ENCODE peak calls at places on chromosomes 12 and 14, in seven cellular contexts. One of them, this sample, is unnamed.
A peak's percentile ranks its signal among the peaks of the same experiment; 100 is the strongest.

GRCh38 chr12:119204137-119204536 is 25.4 kb downstream of the HSPB8 start:
- ATAC-seq in gastroesophageal sphincter: peak; percentile 42
- ATAC-seq in stimulated activated naive CD8-positive, alpha-beta T cell treated with anti-CD3 and anti-CD28 coated beads, Interleukin-15, amount 100 ng/mL, for 72 hours: no peak
- ATAC-seq in upper lobe of right lung: peak; percentile 4
- ATAC-seq in left ventricle myocardium superior: peak; percentile 76
- ATAC-seq in SK-N-SH treated with all-trans-retinoic acid at 6 μM for 48 hours: no peak
- ATAC-seq in activated T-helper 17 cell treated with anti-CD3 and anti-CD28 coated beads, Interleukin-2, amount 50 U/mL, for 72 hours: no peak
- ATAC-seq in this sample: no peak

GRCh38 chr14:52400846-52401245 is 86.7 kb downstream of the PTGER2 start:
- ATAC-seq in left ventricle myocardium superior: no peak
- ATAC-seq in upper lobe of right lung: no peak
- ATAC-seq in gastroesophageal sphincter: no peak
- ATAC-seq in stimulated activated naive CD8-positive, alpha-beta T cell treated with anti-CD3 and anti-CD28 coated beads, Interleukin-15, amount 100 ng/mL, for 72 hours: peak; percentile 16
- ATAC-seq in activated T-helper 17 cell treated with anti-CD3 and anti-CD28 coated beads, Interleukin-2, amount 50 U/mL, for 72 hours: peak; percentile 11
- ATAC-seq in SK-N-SH treated with all-trans-retinoic acid at 6 μM for 48 hours: no peak
- ATAC-seq in this sample: no peak

GRCh38 chr14:37289688-37290087 is 92.0 kb downstream of the MIPOL1 start:
- ATAC-seq in upper lobe of right lung: no peak
- ATAC-seq in left ventricle myocardium superior: no peak
- ATAC-seq in gastroesophageal sphincter: no peak
- ATAC-seq in activated T-helper 17 cell treated with anti-CD3 and anti-CD28 coated beads, Interleukin-2, amount 50 U/mL, for 72 hours: no peak
- ATAC-seq in SK-N-SH treated with all-trans-retinoic acid at 6 μM for 48 hours: no peak
- ATAC-seq in stimulated activated naive CD8-positive, alpha-beta T cell treated with anti-CD3 and anti-CD28 coated beads, Interleukin-15, amount 100 ng/mL, for 72 hours: no peak
- ATAC-seq in this sample: no peak

GRCh38 chr14:92563359-92563758 is 49.8 kb downstream of the RIN3 start:
- ATAC-seq in stimulated activated naive CD8-positive, alpha-beta T cell treated with anti-CD3 and anti-CD28 coated beads, Interleukin-15, amount 100 ng/mL, for 72 hours: peak; percentile 92
- ATAC-seq in SK-N-SH treated with all-trans-retinoic acid at 6 μM for 48 hours: no peak
- ATAC-seq in upper lobe of right lung: peak; percentile 75
- ATAC-seq in left ventricle myocardium superior: peak; percentile 45
- ATAC-seq in gastroesophageal sphincter: no peak
- ATAC-seq in activated T-helper 17 cell treated with anti-CD3 and anti-CD28 coated beads, Interleukin-2, amount 50 U/mL, for 72 hours: peak; percentile 90
- ATAC-seq in this sample: peak; percentile 94

GRCh38 chr14:61329478-61330051 is 8.2 kb downstream of the PRKCH start:
- ATAC-seq in activated T-helper 17 cell treated with anti-CD3 and anti-CD28 coated beads, Interleukin-2, amount 50 U/mL, for 72 hours: peak; percentile 18
- ATAC-seq in upper lobe of right lung: peak; percentile 71
- ATAC-seq in stimulated activated naive CD8-positive, alpha-beta T cell treated with anti-CD3 and anti-CD28 coated beads, Interleukin-15, amount 100 ng/mL, for 72 hours: peak; percentile 27
- ATAC-seq in gastroesophageal sphincter: no peak
- ATAC-seq in left ventricle myocardium superior: peak; percentile 33
- ATAC-seq in SK-N-SH treated with all-trans-retinoic acid at 6 μM for 48 hours: no peak
- ATAC-seq in this sample: peak; percentile 66

GRCh38 chr12:109559200-109559505 is 14.2 kb downstream of the MMAB start:
- ATAC-seq in gastroesophageal sphincter: no peak
- ATAC-seq in left ventricle myocardium superior: no peak
- ATAC-seq in activated T-helper 17 cell treated with anti-CD3 and anti-CD28 coated beads, Interleukin-2, amount 50 U/mL, for 72 hours: no peak
- ATAC-seq in SK-N-SH treated with all-trans-retinoic acid at 6 μM for 48 hours: no peak
- ATAC-seq in upper lobe of right lung: no peak
- ATAC-seq in stimulated activated naive CD8-positive, alpha-beta T cell treated with anti-CD3 and anti-CD28 coated beads, Interleukin-15, amount 100 ng/mL, for 72 hours: no peak
- ATAC-seq in this sample: no peak

GRCh38 chr12:96225994-96226399 is 31.8 kb downstream of the ELK3 start:
- ATAC-seq in SK-N-SH treated with all-trans-retinoic acid at 6 μM for 48 hours: no peak
- ATAC-seq in stimulated activated naive CD8-positive, alpha-beta T cell treated with anti-CD3 and anti-CD28 coated beads, Interleukin-15, amount 100 ng/mL, for 72 hours: no peak
- ATAC-seq in activated T-helper 17 cell treated with anti-CD3 and anti-CD28 coated beads, Interleukin-2, amount 50 U/mL, for 72 hours: no peak
- ATAC-seq in left ventricle myocardium superior: no peak
- ATAC-seq in gastroesophageal sphincter: no peak
- ATAC-seq in upper lobe of right lung: no peak
- ATAC-seq in this sample: no peak

GRCh38 chr12:11978985-11979384 is 91.8 kb upstream of the BCL2L14 start:
- ATAC-seq in activated T-helper 17 cell treated with anti-CD3 and anti-CD28 coated beads, Interleukin-2, amount 50 U/mL, for 72 hours: peak; percentile 62
- ATAC-seq in left ventricle myocardium superior: no peak
- ATAC-seq in gastroesophageal sphincter: no peak
- ATAC-seq in SK-N-SH treated with all-trans-retinoic acid at 6 μM for 48 hours: no peak
- ATAC-seq in upper lobe of right lung: no peak
- ATAC-seq in stimulated activated naive CD8-positive, alpha-beta T cell treated with anti-CD3 and anti-CD28 coated beads, Interleukin-15, amount 100 ng/mL, for 72 hours: peak; percentile 57
- ATAC-seq in this sample: no peak

GRCh38 chr14:22131749-22132476 is 457.1 kb downstream of the DAD1 start:
- ATAC-seq in left ventricle myocardium superior: no peak
- ATAC-seq in activated T-helper 17 cell treated with anti-CD3 and anti-CD28 coated beads, Interleukin-2, amount 50 U/mL, for 72 hours: no peak
- ATAC-seq in stimulated activated naive CD8-positive, alpha-beta T cell treated with anti-CD3 and anti-CD28 coated beads, Interleukin-15, amount 100 ng/mL, for 72 hours: no peak
- ATAC-seq in upper lobe of right lung: no peak
- ATAC-seq in gastroesophageal sphincter: no peak
- ATAC-seq in SK-N-SH treated with all-trans-retinoic acid at 6 μM for 48 hours: no peak
- ATAC-seq in this sample: no peak

GRCh38 chr14:22887990-22888378 is 5.0 kb downstream of the REM2 start:
- ATAC-seq in gastroesophageal sphincter: no peak
- ATAC-seq in SK-N-SH treated with all-trans-retinoic acid at 6 μM for 48 hours: no peak
- ATAC-seq in left ventricle myocardium superior: no peak
- ATAC-seq in upper lobe of right lung: no peak
- ATAC-seq in stimulated activated naive CD8-positive, alpha-beta T cell treated with anti-CD3 and anti-CD28 coated beads, Interleukin-15, amount 100 ng/mL, for 72 hours: no peak
- ATAC-seq in activated T-helper 17 cell treated with anti-CD3 and anti-CD28 coated beads, Interleukin-2, amount 50 U/mL, for 72 hours: peak; percentile 10
- ATAC-seq in this sample: peak; percentile 76

GRCh38 chr12:69901141-69901900 is 76.3 kb downstream of the MYRFL start:
- ATAC-seq in SK-N-SH treated with all-trans-retinoic acid at 6 μM for 48 hours: no peak
- ATAC-seq in left ventricle myocardium superior: no peak
- ATAC-seq in stimulated activated naive CD8-positive, alpha-beta T cell treated with anti-CD3 and anti-CD28 coated beads, Interleukin-15, amount 100 ng/mL, for 72 hours: no peak
- ATAC-seq in upper lobe of right lung: no peak
- ATAC-seq in gastroesophageal sphincter: no peak
- ATAC-seq in activated T-helper 17 cell treated with anti-CD3 and anti-CD28 coated beads, Interleukin-2, amount 50 U/mL, for 72 hours: no peak
- ATAC-seq in this sample: no peak

This sample was measured in stimulated activated memory B cell treated with anti-CD40 and anti-IgM and Interleukin-4, amounts not matched to agents 10 μg/mL and 1 μg/mL and 100 μg/mL, for 72 hours.